ENCODE peak calls at places on chromosome 19, in eight cellular contexts. One of them, this sample, is unnamed.

GRCh38 chr19:55672418-55672817 is 2.6 kb upstream of the EPN1 start:
- DNase-seq in posterior vena cava: no peak
- DNase-seq in frontal cortex: no peak
- DNase-seq in left colon: no peak
- DNase-seq in cardiac fibroblast: no peak
- DNase-seq in AG04450: no peak
- DNase-seq in EL: peak; percentile 74
- DNase-seq in hippocampal formation: no peak
- DNase-seq in this sample: no peak

GRCh38 chr19:18006895-18007604 is 920 bp upstream of the ARRDC2 start:
- DNase-seq in posterior vena cava: peak; percentile 95
- DNase-seq in frontal cortex: peak; percentile 89
- DNase-seq in left colon: peak; percentile 86
- DNase-seq in cardiac fibroblast: peak; percentile 77
- DNase-seq in AG04450: no peak
- DNase-seq in EL: peak; percentile 77
- DNase-seq in hippocampal formation: peak; percentile 79
- DNase-seq in this sample: no peak

GRCh38 chr19:11783767-11784166 is 14.6 kb upstream of the ZNF491 start:
- DNase-seq in posterior vena cava: no peak
- DNase-seq in frontal cortex: no peak
- DNase-seq in left colon: no peak
- DNase-seq in cardiac fibroblast: no peak
- DNase-seq in AG04450: no peak
- DNase-seq in EL: no peak
- DNase-seq in hippocampal formation: no peak
- DNase-seq in this sample: no peak

GRCh38 chr19:41904118-41904870 is 21.3 kb downstream of the ARHGEF1 start:
- DNase-seq in posterior vena cava: no peak
- DNase-seq in frontal cortex: no peak
- DNase-seq in left colon: peak; percentile 91
- DNase-seq in cardiac fibroblast: no peak
- DNase-seq in AG04450: no peak
- DNase-seq in EL: no peak
- DNase-seq in hippocampal formation: no peak
- DNase-seq in this sample: peak; percentile 39

GRCh38 chr19:17784201-17785008 is 10.5 kb upstream of the B3GNT3 start:
- DNase-seq in posterior vena cava: peak; percentile 88
- DNase-seq in frontal cortex: peak; percentile 79
- DNase-seq in left colon: peak; percentile 75
- DNase-seq in cardiac fibroblast: peak; percentile 74
- DNase-seq in AG04450: no peak
- DNase-seq in EL: peak; percentile 62
- DNase-seq in hippocampal formation: peak; percentile 25
- DNase-seq in this sample: no peak

GRCh38 chr19:3020321-3020960 is 8.6 kb downstream of the TLE2 start:
- DNase-seq in posterior vena cava: no peak
- DNase-seq in frontal cortex: no peak
- DNase-seq in left colon: no peak
- DNase-seq in cardiac fibroblast: no peak
- DNase-seq in AG04450: no peak
- DNase-seq in EL: no peak
- DNase-seq in hippocampal formation: no peak
- DNase-seq in this sample: no peak

GRCh38 chr19:38385804-38386257 is 2.0 kb downstream of the GGN start:
- DNase-seq in posterior vena cava: no peak
- DNase-seq in frontal cortex: no peak
- DNase-seq in left colon: no peak
- DNase-seq in cardiac fibroblast: no peak
- DNase-seq in AG04450: no peak
- DNase-seq in EL: no peak
- DNase-seq in hippocampal formation: no peak
- DNase-seq in this sample: no peak

GRCh38 chr19:3179739-3180293 is 1.2 kb downstream of the S1PR4 start:
- DNase-seq in posterior vena cava: peak; percentile 77
- DNase-seq in frontal cortex: no peak
- DNase-seq in left colon: no peak
- DNase-seq in cardiac fibroblast: no peak
- DNase-seq in AG04450: no peak
- DNase-seq in EL: no peak
- DNase-seq in hippocampal formation: no peak
- DNase-seq in this sample: no peak

GRCh38 chr19:41307954-41308449 is 2.0 kb upstream of the CCDC97 start:
- DNase-seq in posterior vena cava: no peak
- DNase-seq in frontal cortex: no peak
- DNase-seq in left colon: no peak
- DNase-seq in cardiac fibroblast: no peak
- DNase-seq in AG04450: no peak
- DNase-seq in EL: no peak
- DNase-seq in hippocampal formation: no peak
- DNase-seq in this sample: no peak

This sample was measured in epithelial cell of prostate.